ENCODE peak calls at places on chromosomes 13 and 19, in four cellular contexts. E is HEK293T, N is HepG2, C is WTC11. O is an unnamed sample.

GRCh38 chr19:54521860-54522513 is 19.4 kb downstream of the LAIR2 start:
- DNase-seq in C (no peak), E (no peak), N (no peak), O (no peak)

GRCh38 chr13:93388701-93389100 is 162.1 kb downstream of the GPC6 start:
- DNase-seq in N (no peak), C (no peak), E (no peak), O (no peak)

GRCh38 chr19:1904385-1905070 is 671 bp upstream of the ADAT3 start:
- DNase-seq in N (no peak), C (peak; percentile 76), E (no peak), O (no peak)

GRCh38 chr13:23918208-23918607 is 20.9 kb upstream of the C1QTNF9B start:
- DNase-seq in C (no peak), N (no peak), E (no peak), O (no peak)

GRCh38 chr13:50801087-50801931 is 42.2 kb downstream of the DLEU7 start:
- DNase-seq in N (peak; percentile 57), E (peak; percentile 71), C (peak; percentile 65), O (peak; percentile 45)

GRCh38 chr13:30654430-30654829 is 36.7 kb downstream of the USPL1 start:
- DNase-seq in C (no peak), N (no peak), E (no peak), O (no peak)

GRCh38 chr19:49817964-49818690 is at the start of gene MED25:
- DNase-seq in N (peak; percentile 63), C (peak; percentile 86), E (peak; percentile 90), O (peak; percentile 79)

GRCh38 chr19:51799311-51799997 is 4.5 kb downstream of the FPR3 start:
- DNase-seq in E (no peak), C (no peak), N (peak; percentile 35), O (peak; percentile 88)

GRCh38 chr19:17001603-17002183 is 24.9 kb downstream of the CPAMD8 start:
- DNase-seq in E (no peak), C (no peak), N (no peak), O (no peak)

GRCh38 chr13:80141114-80141849 is 199.6 kb downstream of the SPRY2 start:
- DNase-seq in N (no peak), C (no peak), E (peak; percentile 38), O (no peak)

GRCh38 chr19:11180346-11180745 is 17.0 kb downstream of the KANK2 start:
- DNase-seq in N (no peak), E (no peak), C (no peak), O (no peak)

GRCh38 chr19:56170261-56170660 is 5.5 kb upstream of the GALP start:
- DNase-seq in N (peak; percentile 86), E (no peak), C (no peak), O (peak; percentile 46)

GRCh38 chr13:97849305-97849704 is 104.2 kb upstream of the IPO5 start:
- DNase-seq in N (peak; percentile 36), C (no peak), E (peak; percentile 19), O (peak; percentile 8)
- TF ChIP-seq ELF4 in N (no peak), C (no peak), E (no peak), O (no peak)

GRCh38 chr13:75458696-75459422 is 23.1 kb downstream of the TBC1D4 start:
- DNase-seq in N (peak; percentile 97), E (no peak), C (peak; percentile 21), O (no peak)
- TF ChIP-seq ELF4 in N (no peak), E (no peak), C (no peak), O (no peak)

GRCh38 chr13:39485314-39485700 is 117.7 kb downstream of the LHFPL6 start:
- DNase-seq in N (no peak), E (no peak), C (no peak), O (no peak)
- TF ChIP-seq ELF4 in N (no peak), E (no peak), C (no peak), O (no peak)

GRCh38 chr19:14519860-14520407 is 1.7 kb upstream of the DNAJB1 start:
- DNase-seq in N (peak; percentile 99), E (no peak), C (no peak), O (no peak)
- TF ChIP-seq ELF4 in N (no peak), E (no peak), C (no peak), O (no peak)

GRCh38 chr13:102312841-102313240 is 89.0 kb downstream of the FGF14 start:
- DNase-seq in N (no peak), E (no peak), C (no peak), O (no peak)

GRCh38 chr13:102318233-102318632 is 83.6 kb downstream of the FGF14 start:
- DNase-seq in C (no peak), N (no peak), E (no peak), O (no peak)

GRCh38 chr13:102317593-102317992 is 84.3 kb downstream of the FGF14 start:
- DNase-seq in E (no peak), N (no peak), C (no peak), O (no peak)

GRCh38 chr13:102311901-102312300 is 89.9 kb downstream of the FGF14 start:
- DNase-seq in N (no peak), E (no peak), C (no peak), O (no peak)

DNA sequence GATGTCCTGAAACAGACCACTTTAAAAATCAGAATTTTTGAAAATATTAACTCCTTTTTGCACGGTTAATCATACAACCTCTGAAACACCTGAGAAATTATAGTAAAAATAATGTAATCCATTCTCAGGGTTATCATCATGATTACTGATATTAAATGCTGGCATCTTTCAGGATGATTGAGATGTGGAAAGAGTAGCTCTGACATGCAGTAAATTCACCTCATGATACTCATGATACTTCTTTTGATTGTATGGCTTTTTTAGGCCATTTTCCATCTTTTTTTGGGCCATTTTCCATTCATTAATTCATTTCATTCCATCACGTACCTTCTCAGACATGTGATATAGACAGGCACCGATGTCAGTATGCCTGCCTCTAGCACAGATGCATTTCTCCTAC is 85.1 kb downstream of the FGF14 start:
- DNase-seq in E (no peak), N (no peak), C (no peak), O (no peak)
- TF ChIP-seq ELF4 in E (no peak), N (no peak), C (no peak), O (no peak)

GRCh38 chr13:46206138-46206537 is 5.6 kb upstream of the LRRC63 start:
- DNase-seq in C (no peak), N (no peak), E (no peak), O (no peak)
- TF ChIP-seq ELF4 in C (no peak), N (no peak), E (no peak), O (no peak)

GRCh38 chr13:34941835-34942731 is at the start of gene NBEA:
- DNase-seq in N (peak; percentile 19), C (peak; percentile 92), E (peak; percentile 75), O (peak; percentile 43)

GRCh38 chr13:34939771-34940170 is 2.3 kb upstream of the NBEA start:
- DNase-seq in N (no peak), E (no peak), C (no peak), O (no peak)

GRCh38 chr13:34941436-34941834 is 635 bp upstream of the NBEA start:
- DNase-seq in E (peak; percentile 8), N (no peak), C (no peak), O (no peak)

GRCh38 chr13:34943675-34944634 is 1.9 kb downstream of the NBEA start:
- DNase-seq in C (no peak), E (peak; percentile 8), N (no peak), O (no peak)

GRCh38 chr13:34942732-34943674 is 933 bp downstream of the NBEA start:
- DNase-seq in E (peak; percentile 49), C (peak; percentile 61), N (no peak), O (no peak)
- TF ChIP-seq ELF4 in E (no peak), C (no peak), N (no peak), O (no peak)

GRCh38 chr19:48614436-48615144 is at the start of gene FAM83E:
- DNase-seq in C (peak; percentile 74), N (no peak), E (peak; percentile 39), O (peak; percentile 61)
- TF ChIP-seq ELF4 in C (no peak), N (no peak), E (no peak), O (no peak)

GRCh38 chr13:66837246-66837645 is 392.9 kb downstream of the PCDH9 start:
- DNase-seq in E (no peak), N (no peak), C (no peak), O (no peak)
- TF ChIP-seq ELF4 in E (no peak), N (no peak), C (no peak), O (no peak)

DNA sequence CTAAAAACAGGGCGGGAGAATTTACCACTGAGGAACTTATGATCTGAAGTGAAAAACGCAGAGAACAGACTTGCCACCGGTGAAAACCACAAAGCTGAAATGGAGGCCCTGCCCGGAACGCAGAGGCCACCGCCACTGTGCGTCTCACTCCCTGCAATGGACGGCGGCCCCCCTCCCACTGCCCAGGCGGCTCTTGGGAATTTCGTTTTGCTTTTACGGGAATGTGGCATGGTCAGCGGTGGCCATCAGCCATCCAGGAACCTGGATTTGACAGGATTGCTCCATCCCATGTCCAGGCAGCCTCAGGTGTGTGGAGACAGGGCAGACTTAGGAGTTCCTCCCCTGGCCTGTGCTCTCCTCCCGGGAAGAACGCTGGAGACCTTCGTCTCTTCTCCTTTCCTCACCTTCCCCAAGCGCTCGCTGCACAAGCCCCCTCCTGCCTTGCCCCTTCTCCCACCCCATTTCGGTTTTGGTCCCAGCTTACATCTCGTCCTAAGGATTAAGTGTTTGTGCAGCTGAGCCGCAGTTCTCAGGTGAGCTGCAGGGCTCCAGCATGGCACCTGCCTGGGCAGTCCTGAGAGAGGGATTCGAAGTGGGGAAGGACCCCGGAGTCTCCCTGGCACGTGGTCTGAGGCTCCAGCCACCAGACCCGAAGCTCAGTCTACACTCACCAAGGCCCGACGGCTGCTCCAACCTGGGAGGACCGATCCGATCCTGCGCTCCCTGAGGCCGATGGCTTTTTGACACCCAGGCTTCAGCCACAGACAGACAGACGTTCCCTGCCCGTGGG is 49.9 kb downstream of the MCF2L start:
- DNase-seq in C (no peak), N (no peak), E (no peak), O (no peak)
- TF ChIP-seq ELF4 in C (no peak), N (no peak), E (no peak), O (no peak)

O was measured in K562.